ENCODE peak calls at places on chromosomes 3 and 15, in eight cellular contexts. R is fibroblast of mammary gland, H is HL-60, B is heart left ventricle, Y is brain microvascular endothelial cell, L is ovary, S is cardiac muscle cell, N is right lobe of liver. X is an unnamed sample.

GRCh38 chr3:51670711-51671089 is 352 bp upstream of the TEX264 start:
- DNase-seq in S (no peak), B (no peak), R (peak), Y (no peak), N (no peak), L (no peak), H (peak), X (no peak)

GRCh38 chr15:39692464-39693327 is 89.9 kb downstream of the FSIP1 start:
- DNase-seq in H (no peak), S (peak), N (no peak), Y (no peak), R (no peak), L (no peak), B (no peak), X (no peak)

GRCh38 chr3:123080864-123081562 is 14.2 kb downstream of the PDIA5 start:
- DNase-seq in S (no peak), H (peak), Y (no peak), N (no peak), L (no peak), R (no peak), B (no peak), X (no peak)

GRCh38 chr3:141425523-141426233 is 57.4 kb downstream of the ZBTB38 start:
- DNase-seq in R (peak), H (no peak), B (no peak), S (no peak), L (no peak), N (no peak), Y (no peak), X (no peak)

GRCh38 chr3:67550541-67550940 is 103.9 kb downstream of the SUCLG2 start:
- DNase-seq in R (no peak), S (no peak), Y (no peak), L (no peak), N (no peak), H (no peak), B (no peak), X (no peak)

GRCh38 chr3:128872744-128873143 is 6.7 kb upstream of the ACAD9 start:
- DNase-seq in B (no peak), H (no peak), Y (no peak), L (no peak), R (no peak), S (no peak), N (no peak), X (no peak)

GRCh38 chr3:134795776-134796312 is 784 bp downstream of the EPHB1 start:
- DNase-seq in S (peak), N (no peak), Y (peak), R (peak), L (no peak), H (no peak), B (no peak), X (no peak)

GRCh38 chr3:144187531-144188230 is 216.1 kb downstream of the DIPK2A start:
- DNase-seq in H (no peak), L (no peak), B (no peak), R (peak), Y (no peak), S (peak), N (no peak), X (no peak)

GRCh38 chr15:85063088-85063487 is 81.4 kb downstream of the PDE8A start:
- DNase-seq in R (no peak), L (no peak), H (no peak), B (no peak), Y (no peak), S (no peak), N (no peak), X (no peak)

GRCh38 chr15:40871749-40872617 is 2.1 kb downstream of the RHOV start:
- DNase-seq in H (no peak), B (no peak), L (no peak), Y (no peak), R (no peak), S (no peak), N (peak), X (no peak)

GRCh38 chr3:23738946-23739345 is 66.8 kb upstream of the UBE2E1 start:
- DNase-seq in N (no peak), B (no peak), L (no peak), Y (no peak), S (no peak), H (no peak), R (peak), X (no peak)

GRCh38 chr15:41933771-41934170 is 38.6 kb downstream of the EHD4 start:
- DNase-seq in N (no peak), B (no peak), L (no peak), Y (no peak), H (no peak), R (peak), S (no peak), X (no peak)

GRCh38 chr3:88302003-88302393 is 152.2 kb downstream of the C3orf38 start:
- DNase-seq in S (no peak), R (no peak), N (no peak), B (no peak), Y (no peak), L (no peak), H (no peak), X (no peak)

GRCh38 chr3:172856766-172857742 is 106.5 kb downstream of the ECT2 start:
- DNase-seq in B (peak), S (peak), L (no peak), H (no peak), R (no peak), N (no peak), Y (peak), X (no peak)

GRCh38 chr3:186413615-186414415 is 51.8 kb upstream of the DGKG start:
- DNase-seq in S (peak), R (peak), L (peak), Y (no peak), B (no peak), N (peak), H (peak), X (no peak)

GRCh38 chr15:74156678-74157411 is 16.7 kb upstream of the ISLR start:
- DNase-seq in L (no peak), Y (no peak), R (no peak), B (no peak), H (no peak), N (no peak), S (peak), X (peak)

GRCh38 chr3:152438706-152439105 is 170.0 kb downstream of the MBNL1 start:
- DNase-seq in H (no peak), N (no peak), L (no peak), R (no peak), S (no peak), B (no peak), Y (no peak), X (no peak)

GRCh38 chr3:42063886-42064285 is 27.3 kb upstream of the TRAK1 start:
- DNase-seq in S (peak), B (no peak), N (no peak), L (no peak), R (peak), Y (peak), H (no peak), X (no peak)

GRCh38 chr3:184178522-184179138 is 4.0 kb downstream of the AP2M1 start:
- DNase-seq in H (no peak), B (no peak), L (no peak), R (peak), S (no peak), N (no peak), Y (no peak), X (no peak)

GRCh38 chr15:76267077-76267476 is 44.2 kb downstream of the ETFA start:
- DNase-seq in H (no peak), N (no peak), L (no peak), S (no peak), Y (no peak), B (no peak), R (no peak), X (no peak)

GRCh38 chr15:49895337-49896223 is 223.5 kb downstream of the ATP8B4 start:
- DNase-seq in Y (peak), S (peak), L (no peak), B (no peak), R (peak), N (no peak), H (no peak), X (no peak)

GRCh38 chr3:5974637-5975322 is 787.3 kb downstream of the EDEM1 start:
- DNase-seq in B (no peak), L (no peak), Y (no peak), N (no peak), S (no peak), R (no peak), H (no peak), X (no peak)

GRCh38 chr3:105867690-105868449 is 942 bp downstream of the CBLB start:
- DNase-seq in Y (peak), L (no peak), S (peak), R (peak), B (no peak), N (no peak), H (no peak), X (no peak)

GRCh38 chr3:80087769-80088168 is 320.0 kb upstream of the ROBO1 start:
- DNase-seq in S (peak), R (peak), B (no peak), Y (no peak), H (no peak), L (no peak), N (no peak), X (no peak)

GRCh38 chr3:181932039-181932438 is 220.3 kb downstream of the SOX2 start:
- DNase-seq in R (no peak), S (no peak), L (no peak), N (no peak), Y (no peak), B (no peak), H (no peak), X (no peak)

GRCh38 chr3:181936774-181937173 is 225.0 kb downstream of the SOX2 start:
- DNase-seq in N (no peak), S (no peak), H (no peak), Y (no peak), L (no peak), R (no peak), B (no peak), X (no peak)

GRCh38 chr3:181940703-181941102 is 229.0 kb downstream of the SOX2 start:
- DNase-seq in B (no peak), L (no peak), Y (no peak), H (no peak), N (no peak), S (no peak), R (no peak), X (no peak)

GRCh38 chr3:181933052-181933618 is 221.4 kb downstream of the SOX2 start:
- DNase-seq in B (no peak), R (no peak), L (no peak), H (no peak), N (no peak), Y (no peak), S (no peak), X (no peak)

DNA sequence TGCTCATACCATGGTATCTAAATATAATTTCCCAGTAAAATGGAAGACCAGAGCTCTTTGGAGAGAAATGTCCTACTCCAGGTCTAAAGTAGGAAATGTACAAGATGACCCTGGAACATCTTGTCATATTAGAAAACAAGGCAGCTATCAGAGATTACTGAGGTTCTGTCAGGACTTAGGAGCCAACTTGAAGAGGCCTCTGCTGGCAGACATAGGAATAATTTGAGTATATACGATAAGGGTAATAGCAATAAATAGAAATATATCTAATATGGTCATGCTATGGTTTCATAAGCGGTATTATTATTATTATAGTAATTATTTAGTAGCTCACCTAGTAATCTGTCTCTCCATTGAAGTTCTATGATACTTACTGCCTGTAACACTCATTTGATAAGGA is 224.2 kb downstream of the SOX2 start:
- DNase-seq in B (no peak), Y (no peak), N (no peak), S (no peak), L (no peak), H (no peak), R (no peak), X (no peak)
- TF ChIP-seq CTCF in B (no peak), Y (no peak), N (no peak), S (no peak), L (no peak), H (no peak), R (no peak), X (peak)

DNA sequence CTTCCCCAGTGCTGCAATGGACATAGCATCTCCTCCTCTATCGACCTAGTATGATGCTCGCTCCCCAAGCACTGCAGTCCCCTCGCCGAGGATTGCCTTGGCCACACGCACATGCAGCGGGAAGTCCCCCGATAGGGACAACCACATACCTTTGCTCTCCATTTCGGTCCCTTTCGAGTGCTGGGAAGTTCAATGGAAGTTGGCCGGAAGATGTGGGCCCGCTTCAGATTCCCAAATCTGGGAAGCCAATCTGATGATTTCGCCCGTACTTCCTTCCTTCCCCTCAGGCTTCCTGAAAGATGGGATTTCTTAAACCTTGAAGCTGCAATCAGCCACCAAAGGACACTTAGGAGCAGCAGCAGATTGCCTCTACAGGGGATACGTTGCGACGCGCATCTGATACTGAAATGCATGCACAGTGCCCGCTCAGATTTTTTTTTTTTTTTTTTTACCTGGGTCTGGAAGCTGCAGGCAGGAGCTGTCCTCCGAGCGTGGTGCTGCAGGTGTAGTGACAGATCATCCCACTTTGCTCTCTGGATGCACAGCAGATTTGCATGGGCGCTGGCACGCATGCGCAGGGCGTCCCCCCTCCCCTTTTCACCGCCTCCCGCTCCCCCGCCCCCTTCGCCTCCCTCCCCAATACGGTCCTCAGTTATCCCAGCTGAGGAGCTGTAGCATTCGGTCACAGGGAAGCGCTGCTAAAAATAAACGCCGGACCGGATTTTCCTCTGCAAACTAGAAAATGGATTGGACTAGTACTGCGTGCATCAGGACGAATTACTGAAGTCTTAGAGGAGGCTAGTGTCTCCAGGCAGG is at the start of gene FGF12:
- DNase-seq in H (no peak), Y (peak), S (peak), L (peak), R (peak), N (peak), B (peak), X (peak)
- H3K4me3 ChIP-seq in H (no peak), Y (no peak), S (peak), L (no peak), R (no peak), N (no peak), B (peak), X (peak)

DNA sequence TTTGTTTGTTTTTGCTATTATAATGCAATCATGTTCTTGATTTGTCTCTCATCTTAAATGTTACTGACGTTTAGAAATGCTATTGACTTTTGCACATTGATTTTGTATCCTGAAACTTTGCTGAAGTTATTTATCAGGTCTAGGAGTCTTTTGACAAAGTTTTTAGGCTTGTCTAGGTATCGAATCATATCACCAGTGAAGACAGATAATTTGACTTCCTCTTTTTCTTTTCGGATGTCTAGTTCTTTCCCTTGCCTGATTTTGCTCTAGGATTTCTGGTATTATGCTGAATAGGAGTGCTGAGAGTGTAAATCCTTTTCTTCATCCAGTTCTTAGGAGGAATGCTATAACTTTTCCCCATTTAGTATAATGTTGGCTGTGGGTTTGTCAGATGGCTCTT is 719.7 kb upstream of the BCHE start:
- DNase-seq in B (no peak), Y (no peak), R (no peak), H (no peak), S (no peak), L (no peak), N (no peak), X (no peak)
- TF ChIP-seq CTCF in B (no peak), Y (no peak), R (no peak), H (no peak), S (no peak), L (no peak), N (no peak), X (no peak)

GRCh38 chr15:58026552-58026951 is 39.0 kb downstream of the ALDH1A2 start:
- DNase-seq in S (no peak), N (no peak), B (no peak), H (no peak), R (no peak), Y (no peak), L (no peak), X (no peak)
- H3K4me3 ChIP-seq in S (no peak), N (no peak), B (no peak), H (no peak), R (no peak), Y (no peak), L (no peak), X (no peak)